ENCODE peak calls at places on chromosome 1, in four cellular contexts. E, H, C and O are unnamed samples.

GRCh38 chr1:76336951-76337371 is 262.4 kb downstream of the ST6GALNAC3 start:
- DNase-seq in C (no peak), H (peak; percentile 76), E (no peak), O (no peak)

GRCh38 chr1:110039641-110040040 is 5.2 kb downstream of the STRIP1 start:
- DNase-seq in H (no peak), E (no peak), C (no peak), O (no peak)

GRCh38 chr1:1217621-1218523 is 3.9 kb upstream of the TNFRSF4 start:
- DNase-seq in E (no peak), H (no peak), C (no peak), O (no peak)

GRCh38 chr1:110436635-110437034 is 14.3 kb upstream of the PROK1 start:
- DNase-seq in E (no peak), H (no peak), C (peak; percentile 6), O (no peak)

GRCh38 chr1:27241677-27242076 is 7.2 kb downstream of the WDTC1 start:
- DNase-seq in E (no peak), H (no peak), C (no peak), O (no peak)

GRCh38 chr1:102045752-102046151 is 49.0 kb upstream of the OLFM3 start:
- DNase-seq in H (no peak), C (no peak), E (no peak), O (no peak)

GRCh38 chr1:216221260-216221700 is 202.0 kb downstream of the USH2A start:
- DNase-seq in H (peak; percentile 70), E (no peak), C (peak; percentile 51), O (peak; percentile 80)

GRCh38 chr1:88061106-88061829 is 622.8 kb upstream of the PKN2 start:
- DNase-seq in H (peak; percentile 54), C (peak; percentile 41), E (no peak), O (peak; percentile 43)

GRCh38 chr1:37673920-37674319 is 18.4 kb upstream of the CDCA8 start:
- DNase-seq in C (no peak), H (no peak), E (peak; percentile 31), O (no peak)

GRCh38 chr1:225954753-225955152 is 13.7 kb upstream of the LEFTY2 start:
- DNase-seq in E (no peak), C (no peak), H (no peak), O (no peak)

GRCh38 chr1:208324005-208324404 is 79.8 kb upstream of the PLXNA2 start:
- DNase-seq in H (no peak), E (no peak), C (no peak), O (peak; percentile 82)

GRCh38 chr1:98737835-98738234 is 76.3 kb downstream of the SNX7 start:
- DNase-seq in H (no peak), C (no peak), E (no peak), O (no peak)

GRCh38 chr1:207264663-207265270 is 56.7 kb upstream of the CD55 start:
- DNase-seq in C (no peak), H (no peak), E (no peak), O (no peak)

GRCh38 chr1:35475356-35475755 is 81.8 kb downstream of the KIAA0319L start:
- DNase-seq in E (no peak), C (no peak), H (no peak), O (peak; percentile 79)

GRCh38 chr1:173411835-173412742 is 65.0 kb upstream of the PRDX6 start:
- DNase-seq in C (no peak), E (no peak), H (peak; percentile 93), O (peak; percentile 75)

GRCh38 chr1:202348005-202348508 is 442 bp upstream of the PPP1R12B start:
- DNase-seq in E (no peak), C (no peak), H (no peak), O (no peak)

GRCh38 chr1:107795471-107795870 is 169.5 kb downstream of the VAV3 start:
- DNase-seq in E (no peak), H (no peak), C (no peak), O (no peak)

GRCh38 chr1:212514056-212514614 is 81.4 kb downstream of the NENF start:
- DNase-seq in H (peak; percentile 58), C (no peak), E (no peak), O (peak; percentile 26)

GRCh38 chr1:85229574-85230097 is 28.8 kb upstream of the SYDE2 start:
- DNase-seq in C (no peak), E (no peak), H (no peak), O (no peak)

GRCh38 chr1:15951341-15952153 is 24.4 kb downstream of the ZBTB17 start:
- DNase-seq in H (no peak), C (no peak), E (no peak), O (no peak)

GRCh38 chr1:54172614-54173312 is 20.0 kb upstream of the CDCP2 start:
- DNase-seq in E (no peak), C (no peak), H (peak; percentile 89), O (no peak)